ENCODE peak calls at places on chromosomes 12 and 14, in eight cellular contexts. Z is GM23248, M is neural progenitor cell, R is HCT116, E is PC-3, X is OCI-LY7, Y is hepatocyte, W is MM.1S. C is an unnamed sample.

GRCh38 chr12:6965026-6965661 is 5.3 kb downstream of the PHB2 start:
- DNase-seq in Z (peak; percentile 89), R (peak; percentile 79), M (peak; percentile 90), X (peak; percentile 86), Y (peak; percentile 94), W (peak; percentile 86), E (peak; percentile 64), C (peak; percentile 96)

GRCh38 chr12:89622115-89622514 is 86.5 kb downstream of the ATP2B1 start:
- DNase-seq in Z (peak; percentile 15), Y (no peak), R (no peak), W (no peak), E (no peak), M (no peak), X (no peak), C (no peak)

GRCh38 chr12:116141110-116141832 is 136.2 kb downstream of the MED13L start:
- DNase-seq in Y (no peak), W (no peak), Z (peak; percentile 18), R (no peak), E (peak; percentile 41), M (no peak), X (peak; percentile 17), C (no peak)

GRCh38 chr12:65168606-65169310 is 625 bp upstream of the LEMD3 start:
- DNase-seq in Y (no peak), R (no peak), W (peak; percentile 65), X (no peak), E (no peak), Z (peak; percentile 37), M (no peak), C (no peak)

GRCh38 chr12:64682572-64683277 is 72.4 kb downstream of the RASSF3 start:
- DNase-seq in X (no peak), W (no peak), Y (peak; percentile 76), R (no peak), E (no peak), Z (peak; percentile 44), M (peak; percentile 73), C (peak; percentile 56)

GRCh38 chr14:64845878-64846277 is 33.8 kb downstream of the SPTB start:
- DNase-seq in Z (peak; percentile 29), Y (no peak), E (no peak), W (no peak), M (peak; percentile 70), X (no peak), R (no peak), C (peak; percentile 46)

GRCh38 chr14:67524152-67524963 is 8.7 kb upstream of the PLEKHH1 start:
- DNase-seq in W (peak; percentile 12), E (peak; percentile 45), X (no peak), R (no peak), M (no peak), Y (no peak), Z (no peak), C (no peak)

GRCh38 chr12:77943466-77943865 is 112.8 kb downstream of the NAV3 start:
- DNase-seq in E (peak; percentile 84), Y (no peak), Z (peak; percentile 88), W (no peak), M (no peak), X (no peak), R (peak; percentile 43), C (no peak)

GRCh38 chr12:92297932-92298681 is 152.5 kb upstream of the BTG1 start:
- DNase-seq in W (no peak), Y (no peak), M (no peak), R (no peak), Z (peak; percentile 94), E (no peak), X (peak; percentile 15), C (no peak)

GRCh38 chr12:126807312-126807711 is 1459.7 kb upstream of the TMEM132C start:
- DNase-seq in W (no peak), E (no peak), Z (no peak), Y (no peak), X (no peak), M (no peak), R (no peak), C (no peak)

GRCh38 chr14:51650721-51651387 is 856 bp upstream of the FRMD6 start:
- DNase-seq in R (no peak), X (no peak), E (peak; percentile 31), Y (peak; percentile 34), Z (peak; percentile 59), M (peak; percentile 66), W (peak; percentile 12), C (peak; percentile 47)

GRCh38 chr14:75303415-75303814 is 24.8 kb downstream of the FOS start:
- DNase-seq in M (peak; percentile 83), E (peak; percentile 78), X (peak; percentile 80), Y (peak; percentile 90), Z (peak; percentile 83), W (peak; percentile 48), R (peak; percentile 60), C (peak; percentile 90)
- TF ChIP-seq EZH2phosphoT487 in M (no peak), E (no peak), X (no peak), Y (no peak), Z (no peak), W (no peak), R (no peak), C (no peak)

DNA sequence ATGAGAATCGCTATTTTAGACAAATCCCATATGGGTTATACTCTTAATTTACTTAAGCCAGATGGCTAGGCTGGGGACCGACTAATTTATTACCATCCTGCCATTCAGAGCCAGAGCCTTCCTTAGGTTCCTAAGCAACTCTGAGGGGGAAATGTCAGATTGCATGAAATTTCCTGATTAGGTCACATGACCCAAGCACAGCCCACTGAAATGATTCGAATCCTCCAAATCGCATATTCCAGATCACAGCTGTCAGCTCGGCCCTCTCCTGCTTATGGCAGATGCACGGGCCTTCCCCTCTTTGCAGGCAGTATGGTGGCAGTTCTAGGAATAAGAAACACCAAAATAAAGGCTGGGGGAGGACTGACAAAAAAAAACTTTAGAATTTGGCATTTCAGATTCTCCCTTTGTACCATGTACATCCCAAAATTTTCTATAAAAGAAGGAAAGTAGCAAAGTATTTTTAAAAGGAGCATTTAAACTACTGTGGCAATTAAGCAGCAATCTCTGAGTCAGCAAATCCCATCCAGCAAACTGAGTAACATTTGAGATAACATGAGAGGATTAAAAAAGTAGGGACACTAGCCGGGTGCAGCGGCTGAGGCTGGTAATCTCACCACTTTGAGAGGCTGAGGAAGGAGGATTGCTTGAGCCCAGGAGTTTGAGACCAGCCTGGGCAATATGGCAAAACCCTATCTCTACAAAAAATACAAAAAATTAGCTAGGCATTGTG is 30.5 kb upstream of the NUDT4 start:
- DNase-seq in Z (no peak), E (no peak), M (no peak), Y (no peak), X (no peak), W (no peak), R (no peak), C (no peak)
- TF ChIP-seq EZH2phosphoT487 in Z (no peak), E (no peak), M (no peak), Y (no peak), X (no peak), W (no peak), R (no peak), C (no peak)

GRCh38 chr12:31772186-31772585 is 43.4 kb upstream of the AMN1 start:
- DNase-seq in W (no peak), R (no peak), M (no peak), Y (no peak), X (no peak), Z (no peak), E (no peak), C (no peak)

GRCh38 chr12:31773223-31773750 is 44.5 kb upstream of the AMN1 start:
- DNase-seq in Z (no peak), W (no peak), E (no peak), X (peak; percentile 15), R (no peak), M (no peak), Y (peak; percentile 59), C (no peak)

GRCh38 chr12:31772685-31773222 is 43.9 kb upstream of the AMN1 start:
- DNase-seq in X (no peak), R (no peak), Y (no peak), W (no peak), M (no peak), Z (no peak), E (no peak), C (peak; percentile 51)

GRCh38 chr12:31778687-31779086 is 49.9 kb upstream of the AMN1 start:
- DNase-seq in Z (no peak), X (no peak), R (no peak), Y (no peak), E (no peak), W (no peak), M (no peak), C (no peak)

DNA sequence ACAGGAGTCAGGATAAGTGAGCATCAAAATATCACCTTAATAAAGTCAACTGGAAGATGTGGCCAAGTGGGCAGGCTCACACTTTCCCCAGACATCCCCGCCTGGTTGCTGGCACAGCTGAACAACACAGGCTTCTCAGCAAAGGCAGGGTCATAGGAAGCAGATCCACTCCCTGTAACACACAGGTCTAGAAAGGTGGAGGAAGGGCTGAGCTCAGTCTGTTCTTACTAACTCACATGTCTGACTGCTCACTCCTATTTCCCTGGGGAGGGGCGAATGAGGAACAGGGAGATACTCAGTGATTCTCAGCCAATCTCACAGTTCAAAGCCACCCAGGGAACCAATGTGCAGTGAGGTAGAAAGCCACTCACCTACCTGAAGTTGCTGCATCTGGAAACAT is 45.0 kb upstream of the AMN1 start:
- DNase-seq in E (no peak), Y (peak; percentile 59), X (peak; percentile 64), W (no peak), Z (no peak), R (no peak), M (no peak), C (no peak)
- TF ChIP-seq EZH2phosphoT487 in E (no peak), Y (no peak), X (no peak), W (no peak), Z (no peak), R (no peak), M (no peak), C (no peak)

GRCh38 chr12:123001467-123001866 is 21.0 kb downstream of the ARL6IP4 start:
- DNase-seq in R (no peak), X (no peak), W (no peak), Y (no peak), E (no peak), M (no peak), Z (no peak), C (no peak)
- TF ChIP-seq EZH2phosphoT487 in R (no peak), X (no peak), W (no peak), Y (no peak), E (no peak), M (no peak), Z (no peak), C (no peak)

DNA sequence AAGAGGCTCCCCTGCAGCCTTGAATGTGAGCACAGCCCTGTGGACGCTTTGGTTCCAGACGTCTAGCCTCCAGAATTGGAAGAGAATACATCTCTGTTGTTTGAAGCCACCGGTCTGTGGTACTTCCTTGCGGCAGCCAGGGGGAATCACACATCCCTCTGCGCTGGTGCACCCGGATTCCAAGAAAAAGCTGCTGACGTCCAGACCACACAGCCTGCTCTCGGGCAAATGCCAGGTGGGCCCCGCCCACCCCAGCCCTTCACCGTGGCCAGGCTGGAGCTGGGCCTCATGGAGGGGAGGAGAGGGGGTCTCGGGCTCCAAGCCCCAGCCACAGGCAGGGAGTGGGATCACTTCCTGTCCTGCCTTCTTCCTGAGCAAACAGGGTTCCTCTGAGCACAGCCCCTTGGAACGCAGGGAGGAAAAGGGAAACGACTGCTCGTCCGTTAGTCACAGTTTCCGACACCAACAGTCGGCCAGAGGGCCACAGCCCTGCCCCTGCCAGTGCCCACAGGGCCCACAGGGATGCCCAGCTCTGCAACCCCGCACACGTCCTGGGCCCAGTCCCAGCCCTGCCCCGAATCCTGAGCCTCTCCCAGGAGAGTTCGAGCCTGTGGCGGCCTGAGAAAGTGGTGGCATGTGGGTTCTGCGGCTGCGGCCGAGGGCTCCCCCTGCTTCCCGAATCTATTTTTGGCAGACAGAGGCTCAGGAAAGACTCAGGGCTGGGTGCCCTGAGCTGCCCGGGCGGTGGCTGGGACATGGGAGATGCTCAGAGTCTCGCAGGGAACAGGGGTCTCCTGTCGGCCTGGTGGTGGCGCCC is 85.3 kb downstream of the RFLNA start:
- DNase-seq in W (no peak), M (peak; percentile 48), Z (peak; percentile 97), R (no peak), X (no peak), Y (peak; percentile 73), E (peak; percentile 97), C (no peak)
- TF ChIP-seq EZH2phosphoT487 in W (no peak), M (no peak), Z (no peak), R (no peak), X (no peak), Y (no peak), E (no peak), C (no peak)